ENCODE peak calls at places on chromosomes 13 and 19, in four cellular contexts. U, L, T and B are unnamed samples.

GRCh38 chr13:36297600-36298338 is at the start of gene CCDC169:
- DNase-seq in U (peak), L (peak), T (peak), B (peak)

GRCh38 chr13:39108746-39109145 is 70.5 kb downstream of the NHLRC3 start:
- DNase-seq in U (no peak), L (no peak), T (no peak), B (no peak)

GRCh38 chr19:18231775-18232174 is 5.5 kb upstream of the PDE4C start:
- DNase-seq in U (no peak), L (no peak), T (no peak), B (no peak)

GRCh38 chr19:43412441-43412840 is 2.2 kb upstream of the TEX101 start:
- DNase-seq in U (no peak), L (no peak), T (no peak), B (no peak)

GRCh38 chr19:32971012-32971595 is 654 bp downstream of the CEP89 start:
- DNase-seq in U (no peak), L (no peak), T (peak), B (no peak)

GRCh38 chr13:97112451-97113152 is 109.5 kb upstream of the MBNL2 start:
- DNase-seq in U (no peak), L (no peak), T (no peak), B (no peak)

GRCh38 chr19:39160523-39160861 is 34.9 kb downstream of the PAK4 start:
- DNase-seq in U (no peak), L (no peak), T (peak), B (peak)

GRCh38 chr13:94435604-94436226 is 43.8 kb downstream of the DCT start:
- DNase-seq in U (no peak), L (no peak), T (no peak), B (no peak)

GRCh38 chr13:36674337-36675212 is 755 bp downstream of the SERTM1 start:
- DNase-seq in U (no peak), L (no peak), T (no peak), B (no peak)

GRCh38 chr13:33169273-33169980 is 116.1 kb downstream of the STARD13 start:
- DNase-seq in U (no peak), L (no peak), T (no peak), B (no peak)

GRCh38 chr13:51225034-51225433 is 2.8 kb downstream of the FAM124A start:
- DNase-seq in U (no peak), L (no peak), T (no peak), B (no peak)

GRCh38 chr13:77521194-77521593 is 14.3 kb upstream of the SCEL start:
- DNase-seq in U (no peak), L (no peak), T (no peak), B (no peak)

GRCh38 chr19:58279042-58279924 is 528 bp downstream of the ZNF8 start:
- DNase-seq in U (peak), L (peak), T (peak), B (peak)

GRCh38 chr19:40585677-40586422 is 9.2 kb downstream of the SHKBP1 start:
- DNase-seq in U (no peak), L (no peak), T (no peak), B (no peak)

GRCh38 chr19:9531933-9532332 is 6.5 kb downstream of the ZNF426 start:
- DNase-seq in U (no peak), L (no peak), T (no peak), B (no peak)

GRCh38 chr19:42191855-42192254 is 25.6 kb downstream of the DEDD2 start:
- DNase-seq in U (no peak), L (no peak), T (no peak), B (no peak)

GRCh38 chr19:19805480-19805879 is 16.1 kb downstream of the ZNF506 start:
- DNase-seq in U (no peak), L (no peak), T (no peak), B (no peak)

GRCh38 chr19:10670187-10670586 is 16.0 kb downstream of the ILF3 start:
- DNase-seq in U (no peak), L (no peak), T (no peak), B (no peak)

DNA sequence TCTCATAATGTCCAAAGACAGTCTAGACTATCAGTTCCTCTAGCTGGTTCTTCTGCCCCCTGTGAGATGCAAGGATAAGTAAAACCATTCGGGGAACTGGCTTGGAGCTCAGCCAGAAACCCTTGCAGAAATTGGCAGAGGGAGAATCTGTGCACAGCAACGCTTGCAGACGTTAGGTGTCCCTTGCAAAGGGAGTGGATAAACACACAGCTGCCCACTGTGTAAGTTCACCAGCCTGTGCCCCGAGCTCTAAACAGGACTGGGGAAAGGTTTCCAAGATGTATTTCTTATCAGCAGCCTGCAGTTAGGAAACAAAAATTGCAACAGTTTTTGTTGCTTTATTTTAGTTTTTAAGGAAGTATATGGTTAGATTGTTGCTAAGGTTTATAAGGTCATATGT is 19.0 kb upstream of the ADGRE1 start:
- DNase-seq in U (peak), L (no peak), T (no peak), B (no peak)
- H3K4me3 ChIP-seq in U (no peak), L (no peak), T (no peak), B (no peak)

DNA sequence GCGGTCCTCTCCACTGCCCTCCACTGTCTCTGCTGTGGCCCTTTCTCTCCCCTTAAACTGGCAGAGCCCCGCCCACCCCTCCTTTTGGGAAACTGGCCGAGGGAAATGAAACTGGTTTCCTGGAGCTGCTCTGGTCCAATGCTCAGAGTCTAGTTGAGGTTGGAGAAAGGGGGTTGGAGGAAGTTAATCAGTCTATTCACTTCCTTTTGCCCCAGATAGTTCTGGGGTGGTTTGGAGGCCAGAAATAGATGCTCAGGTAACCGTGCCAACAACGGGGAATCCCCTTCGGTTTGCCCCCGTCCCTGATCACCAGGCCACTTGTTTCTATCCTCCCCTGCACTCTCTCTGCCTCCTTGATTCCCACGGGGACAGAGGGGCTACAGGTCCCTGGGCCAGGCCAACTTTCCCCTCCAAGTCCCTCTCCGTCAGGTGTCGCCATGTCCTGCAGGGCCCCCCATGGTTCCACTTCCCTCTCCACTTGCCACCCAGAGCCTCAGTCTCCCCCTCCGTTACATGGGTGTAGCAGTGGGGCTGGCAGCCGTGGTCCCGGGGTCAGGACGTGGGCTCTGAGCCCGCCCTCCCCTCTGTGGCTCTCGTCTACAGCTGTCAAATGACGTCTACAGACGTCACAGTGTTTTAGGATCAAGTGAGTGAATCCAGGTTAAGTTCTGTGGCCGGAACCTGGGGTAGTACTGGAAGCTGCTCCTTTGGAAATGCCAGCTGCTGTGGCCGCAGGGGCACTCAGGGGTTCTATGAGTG is at the start of gene IL4I1:
- DNase-seq in U (no peak), L (peak), T (no peak), B (peak)
- H3K27ac ChIP-seq in U (no peak), L (peak), T (no peak), B (peak)

GRCh38 chr13:84845875-84846619 is 953.2 kb downstream of the SLITRK6 start:
- DNase-seq in U (no peak), L (no peak), T (no peak), B (no peak)
- TF ChIP-seq POLR2A in U (no peak), L (no peak), T (no peak), B (no peak)

GRCh38 chr19:17026041-17026658 is 460 bp downstream of the CPAMD8 start:
- DNase-seq in U (no peak), L (no peak), T (no peak), B (no peak)

GRCh38 chr19:17025361-17025760 is 1.2 kb downstream of the CPAMD8 start:
- DNase-seq in U (no peak), L (no peak), T (no peak), B (no peak)

GRCh38 chr19:17026706-17027427 is at the start of gene CPAMD8:
- DNase-seq in U (no peak), L (no peak), T (no peak), B (no peak)

GRCh38 chr19:17023805-17024204 is 2.8 kb downstream of the CPAMD8 start:
- DNase-seq in U (no peak), L (no peak), T (no peak), B (no peak)

DNA sequence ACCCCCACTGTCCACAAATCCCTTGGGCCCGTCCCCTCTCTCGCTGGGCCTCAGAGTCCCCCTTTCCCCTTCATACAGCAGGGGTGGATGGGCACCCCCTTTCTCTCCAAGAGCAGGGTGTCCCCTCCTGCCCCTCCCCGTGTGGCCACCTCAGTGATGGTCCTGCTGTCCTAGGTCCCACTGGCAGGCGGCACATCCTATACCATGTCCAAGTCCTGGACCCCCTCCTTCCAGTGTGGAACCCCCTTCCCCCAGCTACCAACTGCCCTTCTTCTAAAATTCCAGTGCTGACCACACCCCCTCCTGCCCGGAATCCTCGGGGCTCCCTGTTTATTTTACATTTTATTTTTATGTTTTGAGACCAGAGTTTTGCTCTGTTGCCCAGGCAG is 812 bp upstream of the CPAMD8 start:
- DNase-seq in U (no peak), L (no peak), T (no peak), B (no peak)
- H3K4me3 ChIP-seq in U (no peak), L (no peak), T (no peak), B (no peak)

GRCh38 chr13:48120246-48120645 is 25.3 kb upstream of the MED4 start:
- DNase-seq in U (no peak), L (no peak), T (no peak), B (no peak)

GRCh38 chr13:48123827-48124226 is 28.9 kb upstream of the MED4 start:
- DNase-seq in U (no peak), L (no peak), T (no peak), B (no peak)

GRCh38 chr13:48121733-48122132 is 26.8 kb upstream of the MED4 start:
- DNase-seq in U (no peak), L (no peak), T (no peak), B (no peak)

GRCh38 chr13:48126944-48127814 is 32.3 kb upstream of the MED4 start:
- DNase-seq in U (peak), L (peak), T (peak), B (peak)

GRCh38 chr13:48125794-48126228 is 30.9 kb upstream of the MED4 start:
- DNase-seq in U (peak), L (peak), T (peak), B (no peak)
- H3K27ac ChIP-seq in U (peak), L (peak), T (peak), B (peak)